ENCODE peak calls at places on chromosomes 4 and X, in ten cellular contexts. C is colonic mucosa; O is right atrium auricular region; M is heart left ventricle; S is cardiac fibroblast; J is bronchial epithelial cell; Q is WTC11; G is omental fat pad; K is CD8-positive, alpha-beta T cell; L is A673. A is an unnamed sample.

GRCh38 chrX:2766921-2767320 is 15.1 kb downstream of the XG start:
- DNase-seq in C (no peak), J (no peak), G (no peak), K (no peak), O (no peak), S (no peak), M (no peak), L (no peak), Q (no peak), A (no peak)

GRCh38 chrX:46873746-46874145 is 36.9 kb downstream of the RP2 start:
- DNase-seq in J (peak), S (peak), Q (no peak), L (peak), M (no peak), K (no peak), C (no peak), O (no peak), G (no peak), A (no peak)

GRCh38 chr4:164359881-164360280 is 394.1 kb upstream of the SMIM31 start:
- DNase-seq in C (no peak), G (no peak), J (no peak), L (no peak), Q (no peak), O (no peak), M (no peak), S (no peak), K (no peak), A (no peak)

GRCh38 chr4:25654971-25655963 is at the start of gene SLC34A2:
- DNase-seq in O (no peak), Q (peak), J (peak), M (no peak), L (no peak), S (no peak), K (no peak), G (no peak), C (no peak), A (no peak)

GRCh38 chr4:184807261-184807660 is 18.5 kb downstream of the ACSL1 start:
- DNase-seq in K (no peak), S (no peak), Q (no peak), O (no peak), G (no peak), J (no peak), M (no peak), L (no peak), C (no peak), A (no peak)

GRCh38 chr4:3233391-3234071 is 15.4 kb upstream of the MSANTD1 start:
- DNase-seq in C (no peak), M (no peak), G (no peak), Q (no peak), L (no peak), K (no peak), J (peak), S (peak), O (no peak), A (no peak)

GRCh38 chr4:162201673-162202072 is 37.9 kb upstream of the FSTL5 start:
- DNase-seq in G (no peak), Q (no peak), K (no peak), C (no peak), S (no peak), J (no peak), M (no peak), L (no peak), O (no peak), A (no peak)

GRCh38 chrX:129612396-129612795 is 42.4 kb downstream of the APLN start:
- DNase-seq in G (no peak), Q (no peak), J (no peak), K (no peak), M (no peak), S (no peak), C (no peak), L (no peak), O (no peak), A (no peak)

GRCh38 chr4:41981456-41981855 is at the start of gene DCAF4L1:
- DNase-seq in K (no peak), J (no peak), L (no peak), G (no peak), S (no peak), C (no peak), O (no peak), Q (no peak), M (no peak), A (no peak)

GRCh38 chrX:87005885-87006284 is 511.7 kb upstream of the KLHL4 start:
- DNase-seq in S (no peak), O (no peak), J (no peak), Q (no peak), C (no peak), G (no peak), M (no peak), L (no peak), K (no peak), A (no peak)

DNA sequence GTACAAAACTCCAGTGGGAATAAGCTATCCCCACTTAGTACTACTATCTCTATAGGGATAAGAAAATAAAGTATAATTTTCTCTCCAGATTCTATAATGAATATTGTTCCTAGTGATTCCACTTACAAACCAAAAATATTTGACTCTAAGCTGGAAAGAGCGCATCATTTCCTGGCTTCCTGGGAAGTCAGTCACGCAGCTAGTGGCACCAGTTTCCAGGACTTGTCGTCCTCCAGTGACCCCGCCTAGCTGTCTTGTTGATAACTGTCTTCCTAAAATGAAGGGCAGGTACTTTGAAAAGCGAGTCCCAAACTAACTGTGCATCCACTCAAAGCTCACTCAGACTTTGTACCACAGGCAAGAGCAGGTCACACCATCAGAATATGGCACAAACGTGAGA is 39.3 kb downstream of the LNX1 start:
- DNase-seq in K (no peak), J (no peak), Q (no peak), M (no peak), O (no peak), G (no peak), C (no peak), L (peak), S (peak), A (no peak)
- TF ChIP-seq CTCF in K (no peak), J (no peak), Q (no peak), M (no peak), O (no peak), G (no peak), C (no peak), L (no peak), S (no peak), A (no peak)

GRCh38 chr4:109315818-109316217 is 13.4 kb upstream of the COL25A1 start:
- DNase-seq in C (no peak), K (no peak), O (no peak), G (no peak), S (peak), M (no peak), Q (no peak), L (peak), J (no peak), A (no peak)
- TF ChIP-seq CTCF in C (no peak), K (no peak), O (no peak), G (no peak), S (peak), M (no peak), Q (no peak), L (peak), J (no peak), A (peak)

DNA sequence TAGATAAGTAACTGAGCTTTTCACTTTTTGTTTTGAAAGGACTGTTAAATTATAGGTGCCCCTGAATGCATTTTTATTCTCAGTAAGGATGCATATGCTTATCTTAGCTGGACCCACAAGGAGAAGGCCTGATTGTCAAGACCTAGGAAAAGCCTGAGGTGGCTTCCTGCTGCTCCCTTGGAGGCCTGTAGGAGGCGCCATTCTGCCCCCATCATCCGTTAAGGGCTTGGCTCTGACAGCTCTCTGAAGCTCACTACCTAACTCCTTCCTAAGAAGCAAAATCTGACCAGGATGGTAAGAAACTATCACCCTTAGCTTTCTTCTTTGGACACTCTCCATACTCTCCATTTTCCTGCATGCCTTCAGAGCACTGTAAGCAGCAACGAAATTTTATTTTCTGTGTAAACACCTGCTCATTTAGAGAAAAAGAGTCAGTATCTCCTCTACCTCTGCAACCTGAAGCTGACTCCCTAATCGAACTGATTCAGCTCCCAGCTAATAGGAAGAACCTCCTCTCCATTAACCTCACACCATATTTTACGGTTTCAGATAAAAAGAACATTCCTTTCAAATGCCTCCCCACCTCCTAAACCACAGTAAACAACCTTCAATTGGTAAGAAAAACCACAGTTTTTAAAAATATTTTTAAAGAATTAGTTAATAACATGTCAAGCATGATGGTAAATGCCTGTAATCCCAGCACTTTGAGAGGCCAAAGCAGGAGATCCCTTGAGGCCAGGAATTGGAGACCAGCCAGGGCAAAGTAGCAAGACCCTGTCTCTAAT is 73.4 kb upstream of the EDNRA start:
- DNase-seq in M (no peak), C (no peak), J (no peak), O (no peak), G (no peak), S (peak), L (no peak), K (no peak), Q (peak), A (no peak)
- TF ChIP-seq CTCF in M (peak), C (peak), J (peak), O (no peak), G (no peak), S (peak), L (peak), K (no peak), Q (peak), A (peak)

DNA sequence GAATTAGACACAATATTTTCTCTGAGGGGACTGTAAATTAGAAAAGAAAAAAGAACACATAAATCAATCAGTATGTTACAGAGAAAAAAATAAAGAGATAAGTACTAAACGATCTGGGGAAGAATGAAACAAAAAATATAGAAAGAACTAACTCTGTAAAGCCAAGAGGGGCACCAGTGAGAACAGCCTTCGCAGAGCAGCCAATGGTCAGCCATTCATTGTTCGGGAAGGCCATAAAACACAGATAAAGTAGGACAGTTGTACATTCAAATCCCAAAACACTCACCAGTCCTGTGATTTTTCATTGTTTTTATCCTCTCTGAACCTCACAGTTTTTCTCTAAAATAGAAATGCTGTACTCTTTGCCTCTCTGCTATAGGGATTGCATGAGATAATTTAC is 127.9 kb downstream of the NEK1 start:
- DNase-seq in Q (no peak), G (no peak), C (no peak), L (no peak), S (peak), M (no peak), J (no peak), K (no peak), O (no peak), A (no peak)
- TF ChIP-seq CTCF in Q (no peak), G (no peak), C (no peak), L (no peak), S (no peak), M (no peak), J (no peak), K (no peak), O (no peak), A (peak)

GRCh38 chr4:76105652-76106051 is 31.1 kb downstream of the ART3 start:
- DNase-seq in G (no peak), Q (no peak), K (no peak), O (no peak), L (no peak), M (no peak), C (no peak), J (no peak), S (no peak), A (no peak)

GRCh38 chr4:76108467-76109181 is 34.1 kb downstream of the ART3 start:
- DNase-seq in O (no peak), C (no peak), M (no peak), S (peak), L (peak), Q (no peak), K (no peak), G (no peak), J (peak), A (no peak)

GRCh38 chr4:76106442-76106841 is 31.9 kb downstream of the ART3 start:
- DNase-seq in S (no peak), Q (no peak), K (no peak), O (no peak), G (no peak), L (no peak), C (no peak), J (no peak), M (no peak), A (no peak)
- TF ChIP-seq CTCF in S (no peak), Q (no peak), K (no peak), O (no peak), G (no peak), L (no peak), C (no peak), J (no peak), M (no peak), A (no peak)

DNA sequence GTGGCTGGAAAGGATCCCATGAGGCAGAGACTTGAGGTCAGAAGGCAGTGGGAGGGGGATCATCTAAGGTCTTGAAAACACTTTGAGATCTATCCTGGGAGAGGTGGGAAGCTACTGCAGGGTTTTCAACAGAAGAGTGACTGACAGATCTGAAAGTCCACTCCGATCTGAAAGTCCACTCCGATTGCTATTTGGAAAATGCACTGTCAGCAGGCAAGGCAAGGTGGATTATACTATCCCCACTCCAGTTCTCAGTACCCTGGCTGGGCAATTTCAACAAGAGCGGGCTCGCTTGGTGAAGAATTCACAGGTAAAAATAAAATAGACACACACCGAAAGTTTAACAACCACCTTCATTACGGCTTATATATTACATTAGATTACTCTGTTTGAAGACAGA is 42.3 kb upstream of the C1QTNF7 start:
- DNase-seq in J (no peak), G (no peak), C (no peak), L (no peak), M (no peak), Q (no peak), S (no peak), O (no peak), K (no peak), A (no peak)
- TF ChIP-seq CTCF in J (no peak), G (no peak), C (no peak), L (no peak), M (no peak), Q (no peak), S (no peak), O (no peak), K (no peak), A (no peak)

GRCh38 chr4:108890491-108890890 is 127.6 kb upstream of the ETNPPL start:
- DNase-seq in J (no peak), L (peak), O (no peak), C (no peak), G (no peak), M (no peak), K (no peak), Q (no peak), S (no peak), A (no peak)
- TF ChIP-seq CTCF in J (no peak), L (peak), O (no peak), C (no peak), G (no peak), M (no peak), K (no peak), Q (no peak), S (no peak), A (no peak)

A was measured in BJ.